ENCODE peak calls at places on chromosome 2, in eight cellular contexts. R is foreskin fibroblast; T is endothelial cell; J is EL; M is ecto neural progenitor cell; C is MCF 10A; W is HEK293T; Z is stimulated activated CD4-positive, alpha-beta T cell treated with anti-CD3 and anti-CD28 coated beads, Interleukin-1b, Interleukin-23, amount 100 ng/mL, for 1 hour. H is an unnamed sample.

GRCh38 chr2:227163998-227164744 is at the start of the genes COL4A3 and COL4A4:
- DNase-seq in R (no peak), T (peak), J (peak), M (peak), C (peak), W (peak), Z (no peak), H (no peak)

GRCh38 chr2:231395188-231396057 is at the start of gene B3GNT7:
- DNase-seq in R (no peak), T (no peak), J (no peak), M (peak), C (no peak), W (no peak), Z (no peak), H (no peak)

GRCh38 chr2:20663196-20664070 is 3.5 kb upstream of the GDF7 start:
- DNase-seq in R (no peak), T (no peak), J (no peak), M (peak), C (no peak), W (no peak), Z (no peak), H (no peak)

GRCh38 chr2:95265182-95265581 is 9.1 kb upstream of the PROM2 start:
- DNase-seq in R (no peak), T (no peak), J (no peak), M (peak), C (no peak), W (no peak), Z (no peak), H (no peak)

GRCh38 chr2:200404615-200405014 is 98.1 kb downstream of the SPATS2L start:
- DNase-seq in R (no peak), T (no peak), J (no peak), M (no peak), C (no peak), W (no peak), Z (no peak), H (no peak)

GRCh38 chr2:238864207-238865014 is 16.5 kb downstream of the TWIST2 start:
- DNase-seq in R (peak), T (peak), J (peak), M (peak), C (peak), W (peak), Z (peak), H (peak)

GRCh38 chr2:148653437-148653836 is 8.9 kb downstream of the EPC2 start:
- DNase-seq in R (no peak), T (no peak), J (no peak), M (no peak), C (no peak), W (no peak), Z (no peak), H (no peak)

GRCh38 chr2:118268268-118268667 is 180.0 kb downstream of the INSIG2 start:
- DNase-seq in R (no peak), T (no peak), J (no peak), M (peak), C (no peak), W (no peak), Z (no peak), H (no peak)

GRCh38 chr2:104788721-104789446 is 65.0 kb upstream of the POU3F3 start:
- DNase-seq in R (no peak), T (no peak), J (no peak), M (peak), C (no peak), W (no peak), Z (no peak), H (no peak)

GRCh38 chr2:31269087-31269486 is 35.1 kb downstream of the EHD3 start:
- DNase-seq in R (peak), T (no peak), J (peak), M (no peak), C (no peak), W (no peak), Z (no peak), H (no peak)

GRCh38 chr2:109532728-109533076 is 81.1 kb downstream of the SEPTIN10 start:
- DNase-seq in R (no peak), T (no peak), J (no peak), M (no peak), C (no peak), W (no peak), Z (no peak), H (no peak)

GRCh38 chr2:118046628-118047210 is 32.8 kb upstream of the CCDC93 start:
- DNase-seq in R (no peak), T (no peak), J (peak), M (no peak), C (peak), W (peak), Z (no peak), H (no peak)

GRCh38 chr2:197897944-197898678 is 93.7 kb downstream of the PLCL1 start:
- DNase-seq in R (no peak), T (no peak), J (no peak), M (no peak), C (no peak), W (no peak), Z (no peak), H (no peak)

GRCh38 chr2:10266133-10266620 is 36.5 kb upstream of the HPCAL1 start:
- DNase-seq in R (peak), T (no peak), J (peak), M (no peak), C (no peak), W (no peak), Z (no peak), H (no peak)

GRCh38 chr2:109457366-109457765 is 156.4 kb downstream of the SEPTIN10 start:
- DNase-seq in R (no peak), T (no peak), J (no peak), M (no peak), C (no peak), W (no peak), Z (no peak), H (no peak)

GRCh38 chr2:164717000-164717597 is 95.8 kb upstream of the GRB14 start:
- DNase-seq in R (no peak), T (no peak), J (peak), M (no peak), C (peak), W (no peak), Z (no peak), H (no peak)

GRCh38 chr2:19059076-19059475 is 299.3 kb downstream of the OSR1 start:
- DNase-seq in R (no peak), T (no peak), J (no peak), M (peak), C (peak), W (no peak), Z (no peak), H (no peak)

GRCh38 chr2:237702439-237703397 is 75.3 kb downstream of the LRRFIP1 start:
- DNase-seq in R (no peak), T (no peak), J (peak), M (peak), C (peak), W (no peak), Z (no peak), H (peak)

GRCh38 chr2:60538136-60538535 is 15.3 kb downstream of the BCL11A start:
- DNase-seq in R (no peak), T (no peak), J (no peak), M (no peak), C (no peak), W (no peak), Z (no peak), H (no peak)

H was measured in activated naive CD4-positive, alpha-beta T cell treated with anti-CD3 and anti-CD28 coated beads, Interleukin-2, amount 50 U/mL, for 16 hours.